ENCODE peak calls at places on chromosome 1, in eight cellular contexts. I is heart right ventricle, H is neural progenitor cell, F is A549, Q is left ventricle myocardium inferior, U is lower lobe of right lung, X is tibial artery, O is RWPE1. D is an unnamed sample.

GRCh38 chr1:219367496-219367895 is 193.8 kb downstream of the LYPLAL1 start:
- DNase-seq in I (no peak), H (no peak), F (no peak), Q (no peak), U (no peak), X (no peak), O (no peak), D (no peak)

GRCh38 chr1:245241506-245242130 is 86.8 kb downstream of the KIF26B start:
- DNase-seq in I (no peak), H (no peak), F (no peak), Q (no peak), U (no peak), X (no peak), O (no peak), D (no peak)

GRCh38 chr1:211606327-211606913 is 27.5 kb upstream of the SLC30A1 start:
- DNase-seq in I (no peak), H (no peak), F (no peak), Q (no peak), U (no peak), X (no peak), O (no peak), D (no peak)

GRCh38 chr1:47940779-47941178 is 56.4 kb downstream of the TRABD2B start:
- DNase-seq in I (no peak), H (no peak), F (no peak), Q (no peak), U (no peak), X (no peak), O (no peak), D (no peak)

GRCh38 chr1:6440198-6441126 is 15.9 kb downstream of the ESPN start:
- DNase-seq in I (no peak), H (peak), F (peak), Q (no peak), U (peak), X (no peak), O (peak), D (no peak)

GRCh38 chr1:192491804-192492554 is 83.6 kb upstream of the RGS1 start:
- DNase-seq in I (no peak), H (peak), F (no peak), Q (no peak), U (no peak), X (no peak), O (no peak), D (no peak)

GRCh38 chr1:154352581-154353459 is 27.5 kb downstream of the ATP8B2 start:
- DNase-seq in I (peak), H (peak), F (no peak), Q (peak), U (peak), X (peak), O (no peak), D (no peak)

GRCh38 chr1:9892563-9893528 is 17.2 kb downstream of the CTNNBIP1 start:
- DNase-seq in I (no peak), H (peak), F (no peak), Q (no peak), U (no peak), X (no peak), O (peak), D (no peak)

GRCh38 chr1:241343956-241344355 is 13.0 kb downstream of the RGS7 start:
- DNase-seq in I (no peak), H (no peak), F (no peak), Q (no peak), U (no peak), X (no peak), O (no peak), D (no peak)

GRCh38 chr1:34982820-34983376 is 2.2 kb downstream of the TMEM35B start:
- DNase-seq in I (no peak), H (no peak), F (no peak), Q (no peak), U (no peak), X (no peak), O (no peak), D (no peak)

GRCh38 chr1:50213505-50213904 is 104.8 kb downstream of the ELAVL4 start:
- DNase-seq in I (no peak), H (no peak), F (no peak), Q (no peak), U (no peak), X (no peak), O (no peak), D (no peak)

GRCh38 chr1:41639332-41639936 is 155.0 kb upstream of the EDN2 start:
- DNase-seq in I (no peak), H (no peak), F (no peak), Q (no peak), U (no peak), X (no peak), O (no peak), D (no peak)

GRCh38 chr1:29821605-29822004 is 585.3 kb downstream of the PTPRU start:
- DNase-seq in I (no peak), H (no peak), F (no peak), Q (no peak), U (no peak), X (no peak), O (no peak), D (no peak)

GRCh38 chr1:43451157-43451591 is 2.6 kb downstream of the HYI start:
- DNase-seq in I (no peak), H (no peak), F (no peak), Q (no peak), U (no peak), X (no peak), O (no peak), D (no peak)

GRCh38 chr1:11413907-11414495 is 65.0 kb upstream of the DISP3 start:
- DNase-seq in I (no peak), H (peak), F (no peak), Q (no peak), U (no peak), X (no peak), O (no peak), D (no peak)

GRCh38 chr1:24364605-24364974 is 45.4 kb downstream of the GRHL3 start:
- DNase-seq in I (no peak), H (peak), F (no peak), Q (no peak), U (no peak), X (no peak), O (no peak), D (no peak)

GRCh38 chr1:31497601-31498000 is 78.7 kb upstream of the TINAGL1 start:
- DNase-seq in I (no peak), H (no peak), F (no peak), Q (no peak), U (no peak), X (no peak), O (no peak), D (no peak)

GRCh38 chr1:55520861-55521260 is 305.7 kb upstream of the USP24 start:
- DNase-seq in I (no peak), H (no peak), F (no peak), Q (no peak), U (no peak), X (no peak), O (no peak), D (no peak)

GRCh38 chr1:195608883-195609282 is 999.4 kb downstream of the KCNT2 start:
- DNase-seq in I (no peak), H (peak), F (no peak), Q (no peak), U (no peak), X (no peak), O (no peak), D (no peak)

GRCh38 chr1:221264848-221265247 is 385.6 kb downstream of the HLX start:
- DNase-seq in I (no peak), H (no peak), F (no peak), Q (no peak), U (no peak), X (no peak), O (no peak), D (no peak)

GRCh38 chr1:228814091-228814610 is 78.9 kb downstream of the RHOU start:
- DNase-seq in I (no peak), H (no peak), F (no peak), Q (no peak), U (no peak), X (no peak), O (no peak), D (no peak)

GRCh38 chr1:40877681-40878080 is 15.5 kb upstream of the CITED4 start:
- DNase-seq in I (peak), H (no peak), F (peak), Q (peak), U (no peak), X (peak), O (peak), D (no peak)

GRCh38 chr1:211551628-211552465 is 27.1 kb downstream of the SLC30A1 start:
- DNase-seq in I (no peak), H (no peak), F (peak), Q (no peak), U (no peak), X (no peak), O (peak), D (no peak)

GRCh38 chr1:232764458-232765231 is 40.6 kb upstream of the MAP10 start:
- DNase-seq in I (no peak), H (no peak), F (no peak), Q (no peak), U (no peak), X (no peak), O (no peak), D (no peak)

GRCh38 chr1:8026976-8027747 is 1.1 kb upstream of the ERRFI1 start:
- DNase-seq in I (peak), H (peak), F (peak), Q (no peak), U (peak), X (peak), O (no peak), D (no peak)

GRCh38 chr1:26555550-26555981 is 26.0 kb downstream of the RPS6KA1 start:
- DNase-seq in I (no peak), H (no peak), F (no peak), Q (no peak), U (no peak), X (no peak), O (no peak), D (peak)

GRCh38 chr1:103790172-103790571 is 40.5 kb downstream of the AMY1C start:
- DNase-seq in I (no peak), H (no peak), F (no peak), Q (no peak), U (no peak), X (no peak), O (no peak), D (no peak)

GRCh38 chr1:219808790-219809189 is 119.6 kb downstream of the SLC30A10 start:
- DNase-seq in I (no peak), H (no peak), F (no peak), Q (no peak), U (no peak), X (no peak), O (no peak), D (no peak)

GRCh38 chr1:31152181-31152768 is 86.8 kb upstream of the PUM1 start:
- DNase-seq in I (no peak), H (no peak), F (peak), Q (no peak), U (no peak), X (no peak), O (peak), D (no peak)

GRCh38 chr1:57112148-57112547 is 146.3 kb upstream of the C8B start:
- DNase-seq in I (no peak), H (peak), F (no peak), Q (no peak), U (no peak), X (no peak), O (no peak), D (no peak)

GRCh38 chr1:19802269-19802668 is 2.6 kb upstream of the TMCO4 start:
- DNase-seq in I (no peak), H (peak), F (no peak), Q (no peak), U (no peak), X (no peak), O (no peak), D (no peak)

GRCh38 chr1:4631321-4631720 is 23.1 kb upstream of the AJAP1 start:
- DNase-seq in I (no peak), H (no peak), F (no peak), Q (no peak), U (no peak), X (no peak), O (no peak), D (no peak)

GRCh38 chr1:27569088-27569459 is 34.9 kb downstream of the AHDC1 start:
- DNase-seq in I (no peak), H (peak), F (no peak), Q (no peak), U (no peak), X (peak), O (no peak), D (no peak)

GRCh38 chr1:167446946-167447345 is 71.4 kb downstream of the CD247 start:
- DNase-seq in I (no peak), H (no peak), F (no peak), Q (no peak), U (no peak), X (no peak), O (no peak), D (no peak)

GRCh38 chr1:113981962-113982931 is 3.0 kb downstream of the OLFML3 start:
- DNase-seq in I (peak), H (no peak), F (no peak), Q (peak), U (no peak), X (peak), O (no peak), D (no peak)

DNA sequence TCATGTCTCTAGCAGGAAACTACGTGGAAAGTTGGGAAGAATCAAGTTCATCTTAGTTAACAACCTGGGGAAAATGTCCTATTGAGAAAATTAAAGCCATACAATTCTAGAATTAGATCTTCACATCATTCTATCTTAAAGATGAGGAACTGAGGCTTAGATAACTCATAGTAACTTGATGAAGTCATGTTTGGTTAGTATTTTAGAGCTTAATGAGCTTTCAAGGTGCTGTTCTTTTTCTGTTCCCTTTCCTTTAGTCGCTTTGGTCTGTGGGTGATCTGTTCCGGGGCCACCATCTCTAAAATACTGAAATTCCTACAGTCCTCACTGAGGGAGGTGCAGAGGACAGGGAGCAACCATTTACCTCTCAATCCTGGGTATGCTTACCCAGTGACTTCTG is 4.3 kb upstream of the GLUL start:
- DNase-seq in I (no peak), H (no peak), F (no peak), Q (no peak), U (no peak), X (no peak), O (no peak), D (no peak)
- H3K27ac ChIP-seq in I (no peak), H (no peak), F (no peak), Q (peak), U (no peak), X (no peak), O (no peak), D (peak)

GRCh38 chr1:180964609-180965008 is 51.9 kb downstream of the KIAA1614 start:
- DNase-seq in I (no peak), H (no peak), F (no peak), Q (no peak), U (no peak), X (no peak), O (no peak), D (peak)

GRCh38 chr1:180964056-180964455 is 51.4 kb downstream of the KIAA1614 start:
- DNase-seq in I (no peak), H (no peak), F (no peak), Q (no peak), U (no peak), X (no peak), O (no peak), D (no peak)

GRCh38 chr1:180966744-180967536 is 54.2 kb downstream of the KIAA1614 start:
- DNase-seq in I (no peak), H (peak), F (no peak), Q (no peak), U (no peak), X (no peak), O (no peak), D (no peak)

GRCh38 chr1:180966310-180966709 is 53.6 kb downstream of the KIAA1614 start:
- DNase-seq in I (no peak), H (no peak), F (no peak), Q (no peak), U (no peak), X (no peak), O (no peak), D (no peak)

GRCh38 chr1:180962178-180962577 is 49.5 kb downstream of the KIAA1614 start:
- DNase-seq in I (no peak), H (no peak), F (no peak), Q (no peak), U (no peak), X (no peak), O (no peak), D (no peak)
- H3K27ac ChIP-seq in I (no peak), H (no peak), F (no peak), Q (no peak), U (no peak), X (no peak), O (no peak), D (no peak)

GRCh38 chr1:2314297-2314802 is 77.0 kb downstream of the MORN1 start:
- DNase-seq in I (peak), H (peak), F (peak), Q (peak), U (peak), X (peak), O (peak), D (no peak)

GRCh38 chr1:2316451-2316940 is 74.9 kb downstream of the MORN1 start:
- DNase-seq in I (no peak), H (no peak), F (no peak), Q (no peak), U (no peak), X (no peak), O (no peak), D (no peak)

GRCh38 chr1:2315711-2316450 is 75.5 kb downstream of the MORN1 start:
- DNase-seq in I (no peak), H (no peak), F (no peak), Q (no peak), U (no peak), X (no peak), O (no peak), D (no peak)

GRCh38 chr1:2313651-2314296 is 77.6 kb downstream of the MORN1 start:
- DNase-seq in I (no peak), H (no peak), F (no peak), Q (no peak), U (no peak), X (no peak), O (no peak), D (no peak)

DNA sequence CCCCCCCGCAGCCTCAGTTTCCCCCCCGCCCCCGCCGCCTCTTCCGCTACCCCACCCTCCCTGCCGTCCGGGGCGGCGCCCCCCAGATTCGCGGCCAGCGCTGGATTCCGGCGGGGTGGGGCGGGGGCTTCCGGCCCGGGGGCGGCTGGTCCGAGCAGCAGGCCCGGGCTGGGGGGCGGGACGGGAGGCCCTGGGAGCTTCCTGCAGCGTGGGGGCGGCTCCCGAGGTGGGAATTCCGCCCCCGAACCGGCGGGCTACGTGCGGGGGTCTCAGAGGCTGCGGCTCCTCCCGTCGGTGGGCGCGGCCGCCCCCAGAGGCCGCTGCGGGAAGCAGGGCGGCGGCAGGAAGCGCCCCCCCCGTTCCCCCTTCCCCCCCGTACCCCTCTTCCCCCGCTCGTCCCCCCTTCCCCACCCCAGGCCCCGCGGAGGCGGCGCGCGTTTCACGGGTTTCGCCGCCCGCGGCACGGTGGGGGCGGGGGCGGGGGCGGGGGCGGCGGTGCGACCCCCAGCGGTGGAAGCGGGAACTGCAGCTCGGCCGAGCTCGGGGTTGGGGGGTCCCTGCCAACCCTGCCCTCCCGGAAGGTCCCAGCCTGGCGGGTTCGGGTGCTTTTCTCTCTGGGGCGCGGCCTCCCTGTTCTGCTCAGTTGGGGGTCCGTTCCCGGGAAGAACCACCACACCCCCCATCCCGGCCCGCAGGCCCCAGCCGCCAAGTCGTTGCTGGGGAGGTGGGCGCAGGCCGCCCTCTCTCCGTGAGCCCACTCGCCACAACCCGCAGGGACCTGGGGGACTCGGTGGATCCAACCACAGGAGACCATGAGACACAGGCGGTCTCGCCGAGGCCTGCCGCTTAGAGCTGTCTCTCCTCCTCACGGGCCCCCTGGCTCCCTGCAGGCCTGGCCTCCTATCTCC is 76.3 kb downstream of the MORN1 start:
- DNase-seq in I (peak), H (peak), F (peak), Q (peak), U (peak), X (no peak), O (peak), D (no peak)
- H3K27ac ChIP-seq in I (peak), H (peak), F (peak), Q (peak), U (peak), X (peak), O (peak), D (no peak)

DNA sequence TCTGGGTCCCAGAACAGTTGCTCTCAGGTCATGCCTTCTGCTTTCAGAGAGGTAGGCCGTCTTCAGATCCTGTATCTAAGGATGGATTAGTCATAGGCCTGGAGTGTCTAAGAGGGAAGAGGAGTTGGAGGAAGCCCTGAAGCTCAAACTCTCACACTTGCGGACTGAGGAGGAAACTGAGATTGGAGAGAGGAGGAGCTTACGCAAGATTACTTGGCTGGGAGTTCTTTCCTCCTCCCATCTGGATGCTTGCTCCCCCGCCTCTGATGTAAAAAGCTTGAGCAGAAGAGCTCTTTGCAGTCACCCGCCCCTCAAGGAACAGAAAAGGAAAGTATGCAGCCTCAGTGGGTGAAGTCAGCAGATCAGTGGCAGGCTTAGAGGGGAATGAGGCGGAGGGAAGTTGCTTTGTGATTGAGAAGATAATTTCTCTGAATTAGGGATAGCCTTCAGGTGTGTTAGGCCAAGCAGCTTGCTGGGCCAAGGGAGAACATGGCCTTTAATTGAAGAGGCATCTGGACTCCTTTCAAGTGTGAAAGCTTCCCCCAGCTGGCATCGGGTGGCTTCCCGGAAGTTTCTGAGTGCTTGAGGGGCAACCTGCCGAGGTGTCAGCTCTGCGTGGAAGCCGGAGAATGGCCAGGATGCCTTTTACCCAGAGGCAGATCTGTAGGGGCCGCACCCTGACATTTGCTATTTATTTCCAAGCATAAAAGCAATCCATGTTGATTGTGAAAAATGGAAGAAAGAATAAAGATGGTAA is 6.6 kb downstream of the ADORA1 start:
- DNase-seq in I (no peak), H (peak), F (no peak), Q (no peak), U (no peak), X (peak), O (no peak), D (no peak)
- H3K27ac ChIP-seq in I (no peak), H (no peak), F (no peak), Q (no peak), U (no peak), X (no peak), O (no peak), D (peak)

DNA sequence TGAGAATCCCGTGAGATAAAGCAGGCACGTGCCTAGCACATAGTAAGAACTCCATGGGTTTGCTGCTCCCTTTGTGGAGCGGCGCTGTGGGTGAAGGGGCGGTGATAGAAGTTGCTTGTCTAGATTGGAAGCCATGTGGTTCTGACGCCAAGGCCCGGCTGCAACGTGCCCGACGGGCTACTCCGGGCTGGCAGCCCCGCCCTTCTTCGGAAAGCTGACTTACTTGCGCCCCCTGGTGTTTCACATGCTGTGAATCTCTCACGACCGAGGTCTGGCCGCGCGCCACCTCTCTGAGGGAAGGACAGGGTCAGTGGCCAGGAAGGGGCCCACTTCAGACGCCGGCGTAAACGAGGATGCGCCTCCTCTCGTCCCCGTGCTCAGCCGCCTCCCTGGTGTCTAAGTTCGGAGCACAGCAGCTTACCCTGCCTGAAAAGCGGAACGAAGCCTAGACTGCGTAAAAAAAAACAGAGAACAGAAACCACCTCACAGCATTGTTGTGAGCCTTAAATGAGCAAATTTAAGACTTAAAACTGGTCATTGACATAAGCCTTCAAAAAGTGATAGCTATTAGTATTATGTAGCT is 42.6 kb upstream of the WNT2B start:
- DNase-seq in I (peak), H (peak), F (peak), Q (peak), U (peak), X (peak), O (peak), D (peak)
- H3K27ac ChIP-seq in I (peak), H (no peak), F (peak), Q (peak), U (peak), X (peak), O (peak), D (peak)